ENCODE peak calls at places on chromosome 17, in ten cellular contexts. E is testis; N is GM23248; O is GM23338; S is HCT116; F is colonic mucosa; R is effector memory CD4-positive, alpha-beta T cell; A is sigmoid colon; G is upper lobe of right lung; H is CD4-positive, alpha-beta memory T cell. B is an unnamed sample.
A peak's percentile ranks its signal among the peaks of the same experiment; 100 is the strongest.

GRCh38 chr17:45334701-45335677 is 18.2 kb upstream of the MAP3K14 start:
- DNase-seq in E (no peak), N (no peak), O (no peak), S (no peak), F (no peak), R (no peak), A (peak; percentile 34), G (peak; percentile 15), H (no peak), B (no peak)

GRCh38 chr17:63413128-63413527 is 33.0 kb downstream of the CYB561 start:
- DNase-seq in E (no peak), N (no peak), O (no peak), S (no peak), F (no peak), R (no peak), A (no peak), G (no peak), H (no peak), B (no peak)

GRCh38 chr17:9007052-9007714 is 14.1 kb upstream of the NTN1 start:
- DNase-seq in E (no peak), N (no peak), O (no peak), S (no peak), F (no peak), R (no peak), A (no peak), G (no peak), H (no peak), B (no peak)

GRCh38 chr17:15398736-15399331 is 57.4 kb upstream of the TEKT3 start:
- DNase-seq in E (no peak), N (peak; percentile 88), O (no peak), S (no peak), F (no peak), R (no peak), A (no peak), G (no peak), H (no peak), B (no peak)

GRCh38 chr17:2057130-2057713 is 2.3 kb downstream of the HIC1 start:
- DNase-seq in E (no peak), N (no peak), O (peak; percentile 59), S (no peak), F (no peak), R (no peak), A (no peak), G (no peak), H (no peak), B (no peak)

GRCh38 chr17:3875317-3875716 is 17.5 kb downstream of the CAMKK1 start:
- DNase-seq in E (no peak), N (no peak), O (no peak), S (no peak), F (no peak), R (no peak), A (no peak), G (no peak), H (no peak), B (no peak)

GRCh38 chr17:14299261-14300093 is 1.4 kb upstream of the HS3ST3B1 start:
- DNase-seq in E (peak; percentile 44), N (peak; percentile 85), O (peak; percentile 76), S (no peak), F (peak; percentile 29), R (no peak), A (peak; percentile 70), G (peak; percentile 68), H (peak; percentile 64), B (peak; percentile 39)

GRCh38 chr17:39705786-39706348 is 6.0 kb downstream of the ERBB2 start:
- DNase-seq in E (no peak), N (no peak), O (no peak), S (peak; percentile 60), F (peak; percentile 85), R (no peak), A (no peak), G (peak; percentile 89), H (no peak), B (no peak)

GRCh38 chr17:65191805-65192740 is 54.9 kb downstream of the RGS9 start:
- DNase-seq in E (peak; percentile 50), N (peak; percentile 82), O (no peak), S (peak; percentile 18), F (no peak), R (no peak), A (no peak), G (no peak), H (no peak), B (no peak)

GRCh38 chr17:82230627-82231311 is 1.9 kb downstream of the SLC16A3 start:
- DNase-seq in E (peak; percentile 92), N (peak; percentile 95), O (peak; percentile 85), S (no peak), F (peak; percentile 95), R (peak; percentile 32), A (peak; percentile 93), G (peak; percentile 94), H (peak; percentile 76), B (peak; percentile 97)

GRCh38 chr17:57665128-57665527 is 80.0 kb downstream of the CCDC182 start:
- DNase-seq in E (peak; percentile 39), N (no peak), O (peak; percentile 32), S (no peak), F (no peak), R (no peak), A (peak; percentile 33), G (peak; percentile 23), H (no peak), B (no peak)

GRCh38 chr17:4950075-4950756 is 703 bp upstream of the ENO3 start:
- DNase-seq in E (no peak), N (peak; percentile 73), O (peak; percentile 68), S (no peak), F (peak; percentile 80), R (no peak), A (peak; percentile 83), G (peak; percentile 85), H (no peak), B (peak; percentile 91)

GRCh38 chr17:68511671-68512246 is 471 bp upstream of the PRKAR1A start:
- DNase-seq in E (peak; percentile 89), N (peak; percentile 80), O (peak; percentile 83), S (peak; percentile 80), F (peak; percentile 81), R (peak; percentile 63), A (peak; percentile 93), G (peak; percentile 91), H (peak; percentile 79), B (peak; percentile 95)
- H3K4me1 ChIP-seq in E (peaks cover 44% of the 10 kb centered on the region), N (peaks cover 28% of the 10 kb centered on the region), O (peaks cover 26% of the 10 kb centered on the region), S (peaks cover 35% of the 10 kb centered on the region), F (peaks cover 4% of the 10 kb centered on the region), R (peaks cover 14% of the 10 kb centered on the region), A (peaks cover 32% of the 10 kb centered on the region), G (peaks cover 48% of the 10 kb centered on the region), H (peaks cover 30% of the 10 kb centered on the region), B (no peaks in the 10 kb centered on the region)

GRCh38 chr17:10728331-10728730 is 1.5 kb downstream of the TMEM220 start:
- DNase-seq in E (no peak), N (no peak), O (no peak), S (no peak), F (no peak), R (no peak), A (no peak), G (no peak), H (no peak), B (no peak)
- H3K4me1 ChIP-seq in E (peaks cover 9% of the 10 kb centered on the region), N (peaks cover 10% of the 10 kb centered on the region), O (peaks cover 10% of the 10 kb centered on the region), S (no peaks in the 10 kb centered on the region), F (no peaks in the 10 kb centered on the region), R (peaks cover 3% of the 10 kb centered on the region), A (peaks cover 11% of the 10 kb centered on the region), G (no peaks in the 10 kb centered on the region), H (no peaks in the 10 kb centered on the region), B (no peaks in the 10 kb centered on the region)

GRCh38 chr17:41794603-41794975 is 8.1 kb upstream of the JUP start:
- DNase-seq in E (no peak), N (no peak), O (no peak), S (no peak), F (no peak), R (no peak), A (no peak), G (no peak), H (no peak), B (no peak)

GRCh38 chr17:41796066-41796895 is 9.8 kb upstream of the JUP start:
- DNase-seq in E (no peak), N (no peak), O (no peak), S (no peak), F (no peak), R (no peak), A (no peak), G (no peak), H (no peak), B (no peak)

GRCh38 chr17:41792835-41793748 is 6.6 kb upstream of the JUP start:
- DNase-seq in E (peak; percentile 68), N (peak; percentile 57), O (peak; percentile 47), S (peak; percentile 79), F (peak; percentile 86), R (no peak), A (no peak), G (peak; percentile 80), H (no peak), B (peak; percentile 69)

GRCh38 chr17:41797377-41797776 is 10.9 kb upstream of the JUP start:
- DNase-seq in E (no peak), N (no peak), O (peak; percentile 54), S (no peak), F (no peak), R (no peak), A (no peak), G (no peak), H (no peak), B (no peak)

DNA sequence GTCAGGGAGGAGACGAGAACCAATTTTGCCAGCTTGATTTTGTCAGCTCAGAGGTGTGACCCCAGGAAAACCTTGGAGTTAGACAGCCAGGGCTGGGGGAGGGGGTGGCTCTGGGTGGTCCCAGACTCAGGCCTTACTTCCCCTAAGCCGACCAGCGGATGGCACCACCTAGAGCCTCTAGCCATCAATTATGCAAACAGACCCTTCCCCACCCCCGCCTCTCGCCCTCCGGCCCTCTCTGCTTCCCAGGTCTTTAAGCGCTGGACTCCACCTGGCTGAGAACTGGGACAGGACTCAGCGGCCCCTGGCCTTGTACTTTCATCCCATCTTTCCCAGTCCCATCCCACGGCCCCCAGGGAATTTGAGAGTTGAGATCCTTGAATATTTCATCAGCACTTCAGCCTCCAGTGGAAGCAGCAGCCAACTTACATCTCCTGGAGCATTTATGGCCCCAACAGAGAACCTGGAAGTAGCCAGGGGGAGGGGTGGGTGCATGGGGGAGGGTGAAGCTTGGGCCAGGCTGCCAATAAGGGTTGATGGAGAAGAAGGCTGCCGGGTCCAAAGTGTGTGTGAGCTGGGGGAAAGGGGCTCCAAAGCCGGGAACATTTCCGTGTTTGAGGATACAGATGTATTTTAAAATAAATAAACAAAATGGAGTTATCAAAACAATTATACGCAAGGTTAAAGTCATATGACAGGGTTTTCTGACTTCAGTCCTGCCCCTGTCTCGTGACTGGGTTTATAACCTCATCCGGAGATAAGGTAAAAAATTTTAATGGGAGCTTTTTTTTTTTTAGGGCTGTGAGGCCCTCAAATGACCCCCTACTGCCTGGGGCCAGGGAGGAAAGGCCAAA is 7.5 kb upstream of the JUP start:
- DNase-seq in E (no peak), N (peak; percentile 16), O (peak; percentile 93), S (no peak), F (peak; percentile 62), R (no peak), A (no peak), G (no peak), H (no peak), B (no peak)
- H3K4me1 ChIP-seq in E (peaks cover 22% of the 10 kb centered on the region), N (peaks cover 13% of the 10 kb centered on the region), O (peaks cover 31% of the 10 kb centered on the region), S (peaks cover 64% of the 10 kb centered on the region), F (peaks cover 16% of the 10 kb centered on the region), R (no peaks in the 10 kb centered on the region), A (peaks cover 18% of the 10 kb centered on the region), G (peaks cover 25% of the 10 kb centered on the region), H (no peaks in the 10 kb centered on the region), B (peaks cover 23% of the 10 kb centered on the region)

GRCh38 chr17:20226814-20227482 is 217.8 kb downstream of the SPECC1 start:
- DNase-seq in E (peak; percentile 93), N (peak; percentile 89), O (peak; percentile 92), S (peak; percentile 34), F (peak; percentile 78), R (peak; percentile 35), A (peak; percentile 90), G (peak; percentile 88), H (peak; percentile 61), B (peak; percentile 95)
- H3K4me1 ChIP-seq in E (peaks cover 16% of the 10 kb centered on the region), N (peaks cover 5% of the 10 kb centered on the region), O (peaks cover 16% of the 10 kb centered on the region), S (no peaks in the 10 kb centered on the region), F (no peaks in the 10 kb centered on the region), R (no peaks in the 10 kb centered on the region), A (peaks cover 9% of the 10 kb centered on the region), G (no peaks in the 10 kb centered on the region), H (no peaks in the 10 kb centered on the region), B (no peaks in the 10 kb centered on the region)